ENCODE peak calls at places on chromosomes 11 and 22, in four cellular contexts. Z, C, L and M are unnamed samples.

GRCh38 chr11:130892847-130893246 is 23.4 kb downstream of the SNX19 start:
- DNase-seq in Z (no peak), C (no peak), L (no peak), M (no peak)

GRCh38 chr11:116948375-116948774 is 111.0 kb upstream of the APOA1 start:
- DNase-seq in Z (no peak), L (no peak), C (no peak), M (no peak)

GRCh38 chr22:36135306-36135705 is 25.2 kb downstream of the APOL3 start:
- DNase-seq in C (no peak), L (no peak), Z (no peak), M (no peak)

GRCh38 chr11:2792376-2793250 is 92.8 kb upstream of the KCNQ1OT1 start:
- DNase-seq in L (no peak), Z (no peak), C (no peak), M (no peak)

GRCh38 chr22:28923826-28924732 is 40.7 kb downstream of the ZNRF3 start:
- DNase-seq in Z (no peak), L (no peak), C (no peak), M (no peak)

GRCh38 chr11:33177676-33178336 is 16.5 kb upstream of the CSTF3 start:
- DNase-seq in L (no peak), C (no peak), Z (no peak), M (no peak)

GRCh38 chr22:43222987-43223386 is 36.1 kb upstream of the TTLL12 start:
- DNase-seq in L (no peak), Z (no peak), C (no peak), M (no peak)

GRCh38 chr11:120667281-120667680 is 155.7 kb downstream of the GRIK4 start:
- DNase-seq in Z (no peak), L (no peak), C (no peak), M (no peak)

GRCh38 chr11:8071616-8072581 is 9.1 kb upstream of the TUB start:
- DNase-seq in Z (no peak), C (no peak), L (no peak), M (no peak)

GRCh38 chr11:12543596-12544415 is 130.4 kb upstream of the TEAD1 start:
- DNase-seq in C (no peak), L (no peak), Z (no peak), M (no peak)

GRCh38 chr11:68365943-68366435 is 53.6 kb downstream of the LRP5 start:
- DNase-seq in C (no peak), L (no peak), Z (no peak), M (no peak)

GRCh38 chr11:117909611-117910382 is 19.4 kb downstream of the TMPRSS13 start:
- DNase-seq in L (no peak), C (no peak), Z (no peak), M (no peak)

GRCh38 chr22:36815558-36816337 is 1.1 kb downstream of the PVALB start:
- DNase-seq in L (no peak), C (no peak), Z (no peak), M (no peak)

GRCh38 chr11:134067486-134067885 is 1.4 kb upstream of the JAM3 start:
- DNase-seq in Z (no peak), L (no peak), C (no peak), M (no peak)

GRCh38 chr11:33701302-33701701 is 676 bp upstream of the C11orf91 start:
- DNase-seq in L (no peak), C (no peak), Z (no peak), M (no peak)

GRCh38 chr22:17269607-17270261 is 50.5 kb upstream of the ADA2 start:
- DNase-seq in Z (no peak), L (no peak), C (no peak), M (no peak)

GRCh38 chr22:35739642-35740041 is 22.0 kb downstream of the APOL5 start:
- DNase-seq in L (no peak), Z (no peak), C (no peak), M (no peak)

GRCh38 chr11:101510608-101511007 is 73.2 kb downstream of the TRPC6 start:
- DNase-seq in L (no peak), Z (no peak), C (no peak), M (no peak)